ENCODE peak calls at places on chromosome 17, in six cellular contexts. V, G, M, O, N and I are unnamed samples.

GRCh38 chr17:59175076-59175475 is 19.5 kb downstream of the PRR11 start:
- DNase-seq in V (no peak), G (no peak), M (no peak), O (no peak), N (no peak), I (no peak)

GRCh38 chr17:36534117-36534880 is at the start of gene MYO19:
- DNase-seq in V (peak), G (peak), M (peak), O (peak), N (peak), I (peak)

GRCh38 chr17:21125862-21126261 is 902 bp upstream of the DHRS7B start:
- DNase-seq in V (no peak), G (no peak), M (no peak), O (no peak), N (peak), I (no peak)

GRCh38 chr17:3963214-3964201 is 729 bp downstream of the ATP2A3 start:
- DNase-seq in V (no peak), G (no peak), M (peak), O (peak), N (peak), I (peak)

GRCh38 chr17:64244165-64244564 is 18.9 kb downstream of the TEX2 start:
- DNase-seq in V (peak), G (no peak), M (no peak), O (no peak), N (no peak), I (no peak)

GRCh38 chr17:61833536-61834203 is 29.7 kb downstream of the BRIP1 start:
- DNase-seq in V (peak), G (no peak), M (no peak), O (no peak), N (no peak), I (no peak)

GRCh38 chr17:67181825-67182224 is 63.2 kb downstream of the HELZ start:
- DNase-seq in V (no peak), G (no peak), M (no peak), O (no peak), N (no peak), I (no peak)

GRCh38 chr17:60926466-60927183 is 249.0 kb downstream of the BCAS3 start:
- DNase-seq in V (no peak), G (no peak), M (no peak), O (no peak), N (no peak), I (no peak)

GRCh38 chr17:67223924-67224323 is 21.1 kb downstream of the HELZ start:
- DNase-seq in V (no peak), G (no peak), M (no peak), O (no peak), N (no peak), I (no peak)

GRCh38 chr17:69523252-69523861 is 108.9 kb downstream of the MAP2K6 start:
- DNase-seq in V (peak), G (peak), M (no peak), O (no peak), N (peak), I (no peak)

GRCh38 chr17:44968225-44969143 is at the start of gene C1QL1:
- DNase-seq in V (peak), G (peak), M (peak), O (peak), N (peak), I (peak)

GRCh38 chr17:28530250-28530649 is 22.2 kb downstream of the UNC119 start:
- DNase-seq in V (no peak), G (no peak), M (no peak), O (no peak), N (no peak), I (no peak)

GRCh38 chr17:75571197-75571884 is 16.3 kb upstream of the MYO15B start:
- DNase-seq in V (peak), G (peak), M (no peak), O (peak), N (peak), I (no peak)

GRCh38 chr17:62629556-62630364 is 2.3 kb downstream of the MRC2 start:
- DNase-seq in V (peak), G (no peak), M (no peak), O (peak), N (no peak), I (no peak)

GRCh38 chr17:50133769-50134099 is 3.8 kb upstream of the SAMD14 start:
- DNase-seq in V (no peak), G (peak), M (no peak), O (peak), N (no peak), I (no peak)

DNA sequence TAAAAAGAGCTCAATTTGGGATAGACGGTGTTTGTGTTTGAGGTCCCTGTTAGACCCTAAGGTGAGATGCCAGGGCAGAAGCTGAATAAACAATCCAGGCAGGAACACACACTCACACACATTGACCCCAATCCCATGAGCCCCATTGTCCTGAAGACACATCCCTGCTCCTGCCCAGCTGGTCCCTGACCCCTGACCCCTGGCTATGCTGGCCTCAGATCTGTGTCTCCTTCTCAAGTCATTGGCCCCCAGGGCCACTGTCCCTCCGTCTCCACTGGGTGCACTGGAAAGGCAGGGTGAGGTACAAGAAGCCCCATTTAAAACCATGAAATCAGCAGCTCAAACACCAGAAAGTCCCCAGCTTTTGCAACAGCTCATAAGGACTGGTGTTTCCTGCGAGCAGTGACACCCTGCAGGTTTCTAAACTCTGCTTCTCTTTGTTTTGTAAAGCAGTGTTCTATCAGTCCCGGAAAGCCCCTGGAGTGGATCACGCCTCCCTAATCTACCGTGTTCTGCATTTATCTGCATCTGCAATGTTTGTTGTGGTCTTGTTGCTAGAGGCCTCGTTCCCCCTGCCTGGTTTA is 18.0 kb upstream of the ASGR2 start:
- DNase-seq in V (peak), G (no peak), M (peak), O (peak), N (peak), I (no peak)
- H3K4me3 ChIP-seq in V (no peak), G (no peak), M (peak), O (no peak), N (peak), I (no peak)

GRCh38 chr17:2214047-2214717 is 89.4 kb downstream of the SMG6 start:
- DNase-seq in V (peak), G (peak), M (no peak), O (peak), N (no peak), I (no peak)

GRCh38 chr17:2214887-2215615 is 88.5 kb downstream of the SMG6 start:
- DNase-seq in V (peak), G (no peak), M (no peak), O (peak), N (peak), I (no peak)

GRCh38 chr17:2222301-2222700 is 81.3 kb downstream of the SMG6 start:
- DNase-seq in V (no peak), G (no peak), M (no peak), O (peak), N (no peak), I (no peak)

GRCh38 chr17:2215616-2216364 is 87.8 kb downstream of the SMG6 start:
- DNase-seq in V (peak), G (peak), M (peak), O (peak), N (peak), I (no peak)

GRCh38 chr17:2218426-2218825 is 85.2 kb downstream of the SMG6 start:
- DNase-seq in V (no peak), G (no peak), M (no peak), O (no peak), N (no peak), I (peak)
- TF ChIP-seq CTCF in V (no peak), G (no peak), M (no peak), O (no peak), N (no peak), I (no peak)

GRCh38 chr17:8188408-8188839 is 1.6 kb downstream of the BORCS6 start:
- DNase-seq in V (no peak), G (peak), M (no peak), O (no peak), N (no peak), I (no peak)
- H3K4me3 ChIP-seq in V (peak), G (no peak), M (peak), O (peak), N (peak), I (peak)

GRCh38 chr17:81871387-81872120 is 417 bp upstream of the ARHGDIA start:
- DNase-seq in V (peak), G (peak), M (peak), O (peak), N (peak), I (peak)
- TF ChIP-seq CTCF in V (no peak), G (peak), M (no peak), O (peak), N (peak), I (peak)

GRCh38 chr17:78766743-78767294 is 15.3 kb downstream of the CYTH1 start:
- DNase-seq in V (no peak), G (no peak), M (no peak), O (no peak), N (no peak), I (no peak)
- H3K4me3 ChIP-seq in V (no peak), G (no peak), M (no peak), O (no peak), N (no peak), I (no peak)

GRCh38 chr17:2070241-2071023 is 15.5 kb downstream of the HIC1 start:
- DNase-seq in V (no peak), G (no peak), M (no peak), O (peak), N (no peak), I (no peak)
- TF ChIP-seq CTCF in V (no peak), G (no peak), M (peak), O (no peak), N (peak), I (no peak)

GRCh38 chr17:55575058-55575606 is 63.9 kb upstream of the SMIM36 start:
- DNase-seq in V (no peak), G (no peak), M (no peak), O (no peak), N (no peak), I (no peak)

GRCh38 chr17:55577687-55578086 is 66.4 kb upstream of the SMIM36 start:
- DNase-seq in V (peak), G (no peak), M (no peak), O (no peak), N (no peak), I (no peak)

GRCh38 chr17:55580596-55581133 is 69.4 kb upstream of the SMIM36 start:
- DNase-seq in V (no peak), G (no peak), M (no peak), O (no peak), N (no peak), I (no peak)

GRCh38 chr17:55576237-55576998 is 65.2 kb upstream of the SMIM36 start:
- DNase-seq in V (peak), G (no peak), M (no peak), O (peak), N (no peak), I (no peak)

DNA sequence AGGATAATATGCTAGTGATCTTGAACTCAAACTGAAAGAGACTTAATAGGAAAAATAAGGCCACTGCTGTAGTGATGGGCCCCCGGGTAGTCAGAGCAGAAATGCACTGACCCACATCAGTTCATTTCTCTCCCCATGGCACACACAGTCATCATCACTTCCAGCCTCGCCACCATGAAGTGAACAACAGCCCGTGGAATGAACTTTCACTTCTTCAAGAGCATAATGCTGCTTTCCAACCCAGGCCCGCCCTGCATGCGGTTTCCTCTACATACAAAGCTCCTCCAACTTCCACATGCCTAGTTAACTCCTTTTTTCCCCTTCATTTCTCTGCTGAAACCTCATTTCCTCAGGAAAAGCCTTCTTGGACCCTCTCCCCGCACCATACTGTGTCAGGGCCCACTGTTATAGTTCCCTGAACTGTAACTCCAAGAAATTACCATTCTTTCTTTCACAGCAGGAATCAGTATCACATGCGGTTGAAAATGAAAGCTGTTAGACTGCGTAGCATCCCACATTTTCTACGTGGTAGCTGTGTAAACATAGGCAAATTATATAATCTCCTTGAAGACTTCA is 65.8 kb upstream of the SMIM36 start:
- DNase-seq in V (peak), G (peak), M (no peak), O (peak), N (no peak), I (no peak)
- H3K4me3 ChIP-seq in V (no peak), G (no peak), M (no peak), O (peak), N (no peak), I (no peak)

GRCh38 chr17:20094777-20095176 is 85.6 kb downstream of the SPECC1 start:
- DNase-seq in V (no peak), G (no peak), M (no peak), O (no peak), N (no peak), I (no peak)
- TF ChIP-seq CTCF in V (no peak), G (no peak), M (no peak), O (no peak), N (no peak), I (no peak)